ENCODE peak calls at places on chromosome 21, in ten cellular contexts. J is NCI-H187; S is kidney; L is mesenteric fat pad; I is brain microvascular endothelial cell; U is ELR; E is stimulated activated CD8-positive, alpha-beta memory T cell treated with anti-CD3 and anti-CD28 coated beads, Interleukin-7, amount 100 ng/mL, for 1 hour; N is GM20000; R is ACHN; V is heart right ventricle. M is an unnamed sample.

GRCh38 chr21:28871388-28872015 is 121.2 kb downstream of the LTN1 start:
- DNase-seq in E (no peak), U (no peak), S (no peak), R (peak; percentile 5), V (no peak), I (peak; percentile 12), N (no peak), J (no peak), L (no peak), M (no peak)

GRCh38 chr21:43979654-43980053 is 32.5 kb upstream of the TRAPPC10 start:
- DNase-seq in E (no peak), I (no peak), R (no peak), J (no peak), V (no peak), L (no peak), U (no peak), S (peak; percentile 60), N (no peak), M (no peak)

GRCh38 chr21:21921410-21922232 is 923.4 kb downstream of the NCAM2 start:
- DNase-seq in S (no peak), N (no peak), L (no peak), R (peak; percentile 17), E (no peak), J (no peak), U (peak; percentile 59), I (no peak), V (no peak), M (no peak)

GRCh38 chr21:17389311-17389710 is 123.5 kb upstream of the CXADR start:
- DNase-seq in I (no peak), E (no peak), U (no peak), S (no peak), N (no peak), R (no peak), J (no peak), V (no peak), L (no peak), M (no peak)

GRCh38 chr21:39083377-39084008 is 99.8 kb downstream of the PSMG1 start:
- DNase-seq in E (no peak), S (no peak), R (no peak), J (no peak), U (no peak), V (no peak), N (no peak), I (no peak), L (no peak), M (no peak)

GRCh38 chr21:46664316-46664995 is 29.0 kb downstream of the PRMT2 start:
- DNase-seq in J (no peak), V (no peak), S (no peak), U (no peak), N (no peak), E (no peak), I (no peak), L (no peak), R (no peak), M (no peak)

GRCh38 chr21:39073063-39073462 is 110.2 kb downstream of the PSMG1 start:
- DNase-seq in E (no peak), S (no peak), I (no peak), N (no peak), U (no peak), J (no peak), L (no peak), V (no peak), R (no peak), M (no peak)

GRCh38 chr21:25568230-25568629 is 39.1 kb downstream of the MRPL39 start:
- DNase-seq in R (peak; percentile 26), N (no peak), U (peak; percentile 49), S (peak; percentile 73), I (peak; percentile 76), J (no peak), E (no peak), V (peak; percentile 44), L (no peak), M (no peak)

GRCh38 chr21:30391615-30392014 is 4.2 kb upstream of the KRTAP13-1 start:
- DNase-seq in L (no peak), S (no peak), E (no peak), R (no peak), U (no peak), J (no peak), I (no peak), N (no peak), V (no peak), M (no peak)

GRCh38 chr21:37044643-37045042 is 28.2 kb downstream of the PIGP start:
- DNase-seq in U (no peak), R (no peak), I (no peak), S (no peak), N (no peak), L (no peak), V (no peak), J (no peak), E (no peak), M (no peak)

GRCh38 chr21:36463991-36464390 is 15.9 kb downstream of the CLDN14 start:
- DNase-seq in U (no peak), S (peak; percentile 69), E (no peak), L (no peak), R (no peak), N (no peak), I (no peak), J (no peak), V (no peak), M (no peak)

GRCh38 chr21:27581168-27581567 is 614.3 kb upstream of the ADAMTS5 start:
- DNase-seq in E (no peak), L (no peak), V (no peak), N (no peak), J (no peak), U (peak; percentile 85), R (no peak), S (no peak), I (no peak), M (no peak)